ENCODE peak calls at places on chromosomes 16 and 17, in four cellular contexts. T is small intestine; B is right atrium auricular region; J is naive thymus-derived CD4-positive, alpha-beta T cell. I is an unnamed sample.
A peak's percentile ranks its signal among the peaks of the same experiment; 100 is the strongest.

GRCh38 chr16:50067290-50067853 is 1.6 kb downstream of the HEATR3 start:
- DNase-seq in T (peak; percentile 11), J (peak; percentile 16), B (no peak), I (no peak)

GRCh38 chr17:82808921-82809905 is 30.6 kb downstream of the ZNF750 start:
- DNase-seq in B (no peak), T (no peak), J (no peak), I (no peak)

GRCh38 chr17:37490638-37491614 is 1.2 kb downstream of the DUSP14 start:
- DNase-seq in J (no peak), T (no peak), B (peak; percentile 77), I (peak; percentile 80)

GRCh38 chr16:48158296-48158695 is 2.5 kb upstream of the ABCC12 start:
- DNase-seq in B (no peak), J (no peak), T (no peak), I (no peak)

GRCh38 chr16:22189473-22190168 is 16.5 kb upstream of the EEF2K start:
- DNase-seq in B (peak; percentile 73), J (no peak), T (peak; percentile 89), I (peak; percentile 79)

GRCh38 chr16:68991075-68991474 is 114.4 kb upstream of the HAS3 start:
- DNase-seq in B (no peak), J (no peak), T (no peak), I (no peak)

GRCh38 chr16:69084301-69084700 is 21.2 kb upstream of the HAS3 start:
- DNase-seq in B (no peak), J (no peak), T (no peak), I (no peak)

GRCh38 chr17:55086635-55087058 is 118.1 kb downstream of the STXBP4 start:
- DNase-seq in J (no peak), T (no peak), B (no peak), I (no peak)

GRCh38 chr16:49859139-49859947 is 3.4 kb upstream of the ZNF423 start:
- DNase-seq in J (no peak), B (peak; percentile 82), T (no peak), I (peak; percentile 90)

GRCh38 chr17:18379246-18380146 is 1.9 kb downstream of the EVPLL start:
- DNase-seq in B (no peak), J (no peak), T (peak; percentile 20), I (no peak)

GRCh38 chr17:65085397-65085796 is 28.9 kb upstream of the GNA13 start:
- DNase-seq in J (no peak), B (no peak), T (no peak), I (no peak)

GRCh38 chr17:33124185-33124584 is 132.5 kb downstream of the SPACA3 start:
- DNase-seq in T (no peak), J (no peak), B (no peak), I (no peak)

GRCh38 chr17:7997186-7997585 is 5.2 kb upstream of the GUCY2D start:
- DNase-seq in T (peak; percentile 45), J (peak; percentile 27), B (no peak), I (no peak)

GRCh38 chr16:19393226-19394074 is 24.2 kb upstream of the TMC5 start:
- DNase-seq in B (no peak), T (peak; percentile 95), J (no peak), I (no peak)

GRCh38 chr17:38919316-38920078 is 5.9 kb upstream of the LASP1NB start:
- DNase-seq in T (no peak), B (peak; percentile 53), J (no peak), I (no peak)

GRCh38 chr17:29042679-29043538 is at the start of gene PIPOX:
- DNase-seq in T (peak; percentile 63), J (no peak), B (no peak), I (no peak)

GRCh38 chr16:9308300-9309209 is 217.1 kb downstream of the HAPSTR1 start:
- DNase-seq in B (no peak), J (no peak), T (peak; percentile 97), I (no peak)

GRCh38 chr17:4179071-4179470 is 36.1 kb downstream of the CYB5D2 start:
- DNase-seq in J (no peak), B (no peak), T (no peak), I (peak; percentile 6)

GRCh38 chr17:12178644-12179330 is 158.1 kb downstream of the MAP2K4 start:
- DNase-seq in B (no peak), J (no peak), T (no peak), I (no peak)

GRCh38 chr16:54938351-54939346 is 8.0 kb downstream of the IRX5 start:
- DNase-seq in T (no peak), J (no peak), B (no peak), I (no peak)

GRCh38 chr17:82105417-82105881 is 7.4 kb upstream of the FASN start:
- DNase-seq in T (no peak), J (no peak), B (no peak), I (no peak)

GRCh38 chr16:65414284-65414984 is 292.6 kb upstream of the CDH11 start:
- DNase-seq in J (no peak), B (no peak), T (no peak), I (no peak)

GRCh38 chr16:58970775-58971174 is 236.7 kb upstream of the GOT2 start:
- DNase-seq in B (no peak), J (no peak), T (no peak), I (no peak)

GRCh38 chr17:78257810-78258322 is 26.4 kb downstream of the TMEM235 start:
- DNase-seq in J (no peak), B (no peak), T (no peak), I (no peak)

GRCh38 chr16:84841787-84842300 is 22.1 kb downstream of the CRISPLD2 start:
- DNase-seq in B (no peak), J (no peak), T (peak; percentile 82), I (no peak)

GRCh38 chr17:57050303-57050702 is 34.7 kb upstream of the AKAP1 start:
- DNase-seq in B (no peak), T (no peak), J (no peak), I (no peak)

GRCh38 chr16:75225092-75225491 is 6.3 kb downstream of the CTRB1 start:
- DNase-seq in T (no peak), J (no peak), B (no peak), I (peak; percentile 71)

GRCh38 chr17:64992325-64992802 is 64.2 kb downstream of the GNA13 start:
- DNase-seq in T (no peak), B (no peak), J (no peak), I (no peak)

GRCh38 chr17:49111934-49112333 is 20.6 kb upstream of the B4GALNT2 start:
- DNase-seq in T (no peak), J (no peak), B (no peak), I (no peak)

GRCh38 chr16:27321013-27321960 is 7.5 kb downstream of the IL4R start:
- DNase-seq in J (no peak), T (no peak), B (no peak), I (peak; percentile 16)

DNA sequence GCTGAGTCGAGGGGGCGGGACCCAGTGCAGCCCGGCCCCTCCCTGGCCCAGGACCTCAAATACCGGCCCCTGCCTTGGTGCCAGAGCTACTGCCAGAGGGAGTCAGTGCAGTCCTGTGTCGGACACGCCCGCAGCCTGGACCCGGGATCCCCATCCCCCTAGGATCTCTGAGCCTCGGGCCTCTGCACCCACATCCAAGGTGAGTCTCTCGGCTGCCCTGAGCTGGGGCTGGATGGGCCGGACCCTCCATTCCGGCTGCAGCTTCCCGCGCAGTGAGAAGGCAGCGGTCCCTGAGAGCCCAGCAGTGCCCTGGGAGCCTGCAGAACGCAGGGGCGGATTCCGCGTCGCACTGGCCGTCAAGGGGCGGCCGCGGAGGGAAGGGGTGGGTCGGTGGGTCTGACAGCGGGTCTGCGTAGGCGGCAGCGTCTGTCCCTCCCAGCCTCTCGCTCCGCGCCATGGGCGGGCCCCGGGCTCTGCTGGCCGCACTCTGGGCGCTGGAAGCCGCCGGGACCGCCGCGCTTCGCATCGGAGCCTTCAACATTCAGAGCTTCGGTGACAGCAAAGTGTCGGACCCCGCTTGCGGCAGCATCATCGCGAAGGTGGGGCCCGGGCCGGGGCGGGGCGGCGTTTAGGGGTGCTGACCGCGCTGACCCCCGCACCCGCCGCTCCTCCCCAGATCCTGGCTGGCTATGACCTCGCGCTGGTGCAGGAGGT is at the start of gene DNASE1L2:
- DNase-seq in T (no peak), J (no peak), B (no peak), I (peak; percentile 65)
- H3K36me3 ChIP-seq in T (peaks cover 6% of the 10 kb centered on the region), J (peaks cover 3% of the 10 kb centered on the region), B (peaks cover 44% of the 10 kb centered on the region), I (peaks cover 5% of the 10 kb centered on the region)

GRCh38 chr16:80171199-80171598 is 369.6 kb upstream of the DYNLRB2 start:
- DNase-seq in T (no peak), B (no peak), J (no peak), I (no peak)
- H3K27ac ChIP-seq in T (no peak overlapping the region), B (no peak overlapping the region), J (no peak overlapping the region), I (no peak overlapping the region)

GRCh38 chr17:50431219-50431618 is 5.2 kb downstream of the ACSF2 start:
- DNase-seq in B (no peak), T (no peak), J (no peak), I (no peak)
- H3K36me3 ChIP-seq in B (no peaks in the 10 kb centered on the region), T (no peaks in the 10 kb centered on the region), J (no peaks in the 10 kb centered on the region), I (no peaks in the 10 kb centered on the region)

DNA sequence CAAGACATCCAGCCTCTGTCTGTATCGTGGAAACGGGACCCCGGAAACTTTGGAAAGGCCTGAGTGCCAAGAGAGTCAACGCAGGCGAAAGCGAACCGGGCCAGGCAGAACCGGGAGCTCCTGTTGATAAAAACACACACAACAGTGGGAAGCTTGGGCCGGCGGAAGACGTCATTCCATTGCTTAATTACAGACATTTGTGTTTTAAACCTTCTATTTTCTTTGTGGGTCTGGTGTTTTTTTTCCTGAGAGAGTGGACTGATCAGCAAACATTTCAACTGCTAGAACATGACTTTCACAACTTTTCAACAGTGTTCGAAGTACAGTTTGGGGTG is 879 bp upstream of the RNF157 start:
- DNase-seq in T (no peak), B (peak; percentile 76), J (no peak), I (no peak)
- H3K27ac ChIP-seq in T (peak overlapping the region; percentile 86), B (peak overlapping the region; percentile 61), J (peak overlapping the region; percentile 73), I (no peak overlapping the region)

DNA sequence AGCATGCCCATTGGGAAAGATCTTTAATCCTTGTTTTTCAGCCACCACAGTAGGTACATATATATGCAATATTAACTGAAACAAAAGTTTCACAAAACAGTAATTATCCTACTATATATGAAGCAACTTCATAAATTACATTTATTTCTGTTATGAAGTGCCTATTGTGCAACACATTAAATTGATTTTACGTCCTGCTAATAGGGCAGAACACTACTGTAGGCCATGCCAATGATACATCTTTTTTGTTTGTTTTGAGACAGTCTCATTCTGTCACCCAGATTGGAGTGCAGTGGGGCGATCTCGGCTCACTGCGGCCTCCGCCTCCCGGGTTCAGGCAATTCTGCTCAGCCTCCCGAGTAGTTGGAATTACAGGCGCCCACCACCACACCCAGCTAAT is 29.1 kb downstream of the SF3B3 start:
- DNase-seq in J (no peak), T (no peak), B (no peak), I (no peak)
- H3K36me3 ChIP-seq in J (peaks cover 49% of the 10 kb centered on the region), T (peaks cover 47% of the 10 kb centered on the region), B (peaks cover 96% of the 10 kb centered on the region), I (peaks cover 8% of the 10 kb centered on the region)

I was measured in aorta.